ENCODE peak calls at places on chromosomes 2 and 18, in seven cellular contexts. R is dorsolateral prefrontal cortex; V is neural progenitor cell; W is CD4-positive, alpha-beta T cell; O is spleen; Y is psoas muscle; D is pancreas. I is an unnamed sample.

GRCh38 chr2:222398446-222398885 is 25.9 kb upstream of the SGPP2 start:
- DNase-seq in R (no peak), V (no peak), W (no peak), O (no peak), Y (no peak), D (no peak), I (no peak)

GRCh38 chr2:196927318-196928225 is 1.1 kb upstream of the PGAP1 start:
- DNase-seq in R (no peak), V (peak), W (peak), O (no peak), Y (no peak), D (no peak), I (peak)

GRCh38 chr2:173511357-173511756 is 156.7 kb downstream of the CDCA7 start:
- DNase-seq in R (no peak), V (no peak), W (no peak), O (no peak), Y (no peak), D (no peak), I (no peak)

GRCh38 chr18:69689081-69689759 is 258.5 kb downstream of the CD226 start:
- DNase-seq in R (no peak), V (no peak), W (no peak), O (no peak), Y (no peak), D (no peak), I (no peak)

GRCh38 chr2:74086001-74086400 is 61.7 kb downstream of the BOLA3 start:
- DNase-seq in R (no peak), V (no peak), W (no peak), O (no peak), Y (no peak), D (no peak), I (no peak)

GRCh38 chr2:178761759-178762371 is 45.4 kb downstream of the TTN start:
- DNase-seq in R (no peak), V (peak), W (no peak), O (no peak), Y (no peak), D (no peak), I (peak)

GRCh38 chr2:205633994-205634393 is 48.3 kb upstream of the NRP2 start:
- DNase-seq in R (no peak), V (no peak), W (no peak), O (no peak), Y (no peak), D (no peak), I (no peak)

GRCh38 chr2:180050246-180050645 is 43.1 kb upstream of the CWC22 start:
- DNase-seq in R (no peak), V (no peak), W (no peak), O (no peak), Y (no peak), D (no peak), I (no peak)

GRCh38 chr2:201233192-201234166 is 26.9 kb upstream of the CASP8 start:
- DNase-seq in R (no peak), V (no peak), W (peak), O (peak), Y (no peak), D (peak), I (peak)

GRCh38 chr2:42569116-42569711 is 782 bp downstream of the MTA3 start:
- DNase-seq in R (no peak), V (peak), W (no peak), O (peak), Y (peak), D (peak), I (peak)

GRCh38 chr18:42675810-42676209 is 439.7 kb downstream of the RIT2 start:
- DNase-seq in R (no peak), V (no peak), W (no peak), O (no peak), Y (no peak), D (no peak), I (no peak)

GRCh38 chr2:122421777-122422176 is 666.3 kb downstream of the TSN start:
- DNase-seq in R (no peak), V (no peak), W (no peak), O (no peak), Y (no peak), D (no peak), I (peak)

GRCh38 chr2:20627712-20628380 is 23.1 kb downstream of the HS1BP3 start:
- DNase-seq in R (peak), V (no peak), W (no peak), O (peak), Y (peak), D (no peak), I (no peak)

GRCh38 chr2:29114841-29115609 is at the start of gene CLIP4:
- DNase-seq in R (peak), V (peak), W (peak), O (peak), Y (peak), D (peak), I (peak)

GRCh38 chr2:138699421-138699820 is 80.8 kb downstream of the NXPH2 start:
- DNase-seq in R (no peak), V (no peak), W (no peak), O (no peak), Y (no peak), D (no peak), I (no peak)

GRCh38 chr2:62321890-62322289 is 126.0 kb downstream of the B3GNT2 start:
- DNase-seq in R (no peak), V (no peak), W (no peak), O (no peak), Y (no peak), D (no peak), I (no peak)

GRCh38 chr2:28419705-28420270 is 27.1 kb downstream of the FOSL2 start:
- DNase-seq in R (no peak), V (no peak), W (no peak), O (no peak), Y (peak), D (peak), I (no peak)

GRCh38 chr2:159201321-159202063 is 85.0 kb downstream of the WDSUB1 start:
- DNase-seq in R (no peak), V (no peak), W (no peak), O (peak), Y (no peak), D (no peak), I (no peak)

GRCh38 chr2:72676341-72677025 is 149.3 kb downstream of the EXOC6B start:
- DNase-seq in R (no peak), V (no peak), W (no peak), O (no peak), Y (no peak), D (no peak), I (no peak)

GRCh38 chr2:30026091-30027055 is 105.0 kb upstream of the ALK start:
- DNase-seq in R (peak), V (peak), W (no peak), O (no peak), Y (peak), D (peak), I (peak)

GRCh38 chr2:233414777-233415570 is 60.7 kb downstream of the DGKD start:
- DNase-seq in R (no peak), V (no peak), W (no peak), O (no peak), Y (peak), D (no peak), I (peak)

GRCh38 chr2:231393149-231394131 is 2.1 kb upstream of the B3GNT7 start:
- DNase-seq in R (no peak), V (peak), W (no peak), O (no peak), Y (no peak), D (no peak), I (no peak)

GRCh38 chr18:73119574-73119973 is 251.8 kb upstream of the NETO1 start:
- DNase-seq in R (no peak), V (no peak), W (no peak), O (no peak), Y (no peak), D (no peak), I (no peak)

GRCh38 chr2:46521215-46521683 is 41.9 kb downstream of the TMEM247 start:
- DNase-seq in R (no peak), V (no peak), W (no peak), O (no peak), Y (peak), D (no peak), I (no peak)

GRCh38 chr2:211014376-211014775 is 458.0 kb downstream of the CPS1 start:
- DNase-seq in R (no peak), V (no peak), W (no peak), O (no peak), Y (no peak), D (no peak), I (no peak)

GRCh38 chr2:108987111-108987510 is 1.9 kb downstream of the EDAR start:
- DNase-seq in R (no peak), V (no peak), W (no peak), O (no peak), Y (no peak), D (no peak), I (no peak)

GRCh38 chr18:13014232-13014631 is 23.1 kb downstream of the CEP192 start:
- DNase-seq in R (no peak), V (no peak), W (no peak), O (no peak), Y (no peak), D (no peak), I (no peak)

GRCh38 chr2:170026361-170026760 is 151.6 kb upstream of the MYO3B start:
- DNase-seq in R (no peak), V (no peak), W (no peak), O (no peak), Y (no peak), D (no peak), I (no peak)

GRCh38 chr2:217993817-217994459 is 8.9 kb downstream of the TNS1 start:
- DNase-seq in R (no peak), V (peak), W (peak), O (peak), Y (peak), D (peak), I (no peak)

GRCh38 chr2:123468071-123468470 is 557.0 kb upstream of the CNTNAP5 start:
- DNase-seq in R (no peak), V (no peak), W (no peak), O (no peak), Y (no peak), D (no peak), I (no peak)

GRCh38 chr2:30191107-30191506 is 40.2 kb upstream of the LBH start:
- DNase-seq in R (no peak), V (no peak), W (no peak), O (no peak), Y (no peak), D (no peak), I (no peak)

GRCh38 chr2:85712849-85713612 is 18.9 kb downstream of the GNLY start:
- DNase-seq in R (no peak), V (no peak), W (no peak), O (no peak), Y (peak), D (no peak), I (no peak)

GRCh38 chr2:188276255-188276654 is 15.4 kb upstream of the GULP1 start:
- DNase-seq in R (no peak), V (peak), W (no peak), O (no peak), Y (no peak), D (no peak), I (no peak)

GRCh38 chr2:12881952-12882351 is 165.2 kb downstream of the TRIB2 start:
- DNase-seq in R (no peak), V (no peak), W (no peak), O (no peak), Y (no peak), D (no peak), I (no peak)

GRCh38 chr2:126912201-126912600 is 13.5 kb downstream of the TEX51 start:
- DNase-seq in R (no peak), V (no peak), W (no peak), O (no peak), Y (no peak), D (no peak), I (no peak)

GRCh38 chr18:28466213-28466612 is 289.3 kb upstream of the CDH2 start:
- DNase-seq in R (no peak), V (no peak), W (no peak), O (no peak), Y (no peak), D (no peak), I (no peak)

GRCh38 chr2:111030271-111030891 is 90.3 kb upstream of the BCL2L11 start:
- DNase-seq in R (no peak), V (no peak), W (no peak), O (no peak), Y (no peak), D (no peak), I (no peak)

GRCh38 chr2:127448526-127448925 is 30.3 kb downstream of the PROC start:
- DNase-seq in R (no peak), V (no peak), W (no peak), O (no peak), Y (no peak), D (no peak), I (no peak)

GRCh38 chr2:148967484-148967883 is 71.0 kb upstream of the LYPD6B start:
- DNase-seq in R (no peak), V (peak), W (no peak), O (no peak), Y (no peak), D (no peak), I (no peak)
- TF ChIP-seq CTCF in R (peak), V (peak), W (no peak), O (no peak), Y (no peak), D (no peak), I (no peak)

GRCh38 chr2:190718652-190719526 is 70.0 kb downstream of the NAB1 start:
- DNase-seq in R (no peak), V (no peak), W (no peak), O (no peak), Y (peak), D (no peak), I (peak)

GRCh38 chr2:190716176-190716807 is 67.4 kb downstream of the NAB1 start:
- DNase-seq in R (no peak), V (no peak), W (no peak), O (no peak), Y (no peak), D (no peak), I (no peak)

GRCh38 chr2:190717764-190718651 is 69.1 kb downstream of the NAB1 start:
- DNase-seq in R (no peak), V (no peak), W (no peak), O (no peak), Y (no peak), D (no peak), I (no peak)

GRCh38 chr2:190714958-190715357 is 66.1 kb downstream of the NAB1 start:
- DNase-seq in R (no peak), V (no peak), W (no peak), O (no peak), Y (no peak), D (no peak), I (peak)

DNA sequence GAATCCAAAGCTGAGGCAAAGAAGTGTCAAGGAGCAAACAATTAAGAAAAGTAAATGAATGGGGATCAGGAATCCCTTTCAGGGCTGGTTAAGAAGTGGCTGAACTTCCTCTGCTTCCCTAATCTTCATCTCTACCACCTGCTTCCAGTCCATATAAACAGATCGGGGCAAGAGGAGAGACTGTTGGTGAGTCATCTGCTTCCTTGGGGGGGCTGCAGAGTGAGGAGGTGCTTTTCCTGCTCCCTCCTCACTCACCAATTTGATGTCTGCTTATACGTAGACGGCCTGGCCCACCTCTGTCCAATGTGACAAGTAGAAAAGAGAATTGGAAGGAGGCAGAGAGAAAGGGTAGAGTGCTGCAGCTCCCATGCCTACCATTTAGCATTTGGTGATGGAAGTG is 68.4 kb downstream of the NAB1 start:
- DNase-seq in R (no peak), V (no peak), W (no peak), O (no peak), Y (no peak), D (no peak), I (no peak)
- H3K27ac ChIP-seq in R (no peak), V (no peak), W (no peak), O (no peak), Y (no peak), D (no peak), I (no peak)

GRCh38 chr18:79317718-79318117 is 78.0 kb upstream of the NFATC1 start:
- DNase-seq in R (no peak), V (no peak), W (no peak), O (no peak), Y (no peak), D (no peak), I (no peak)
- TF ChIP-seq CTCF in R (peak), V (no peak), W (no peak), O (no peak), Y (no peak), D (no peak), I (no peak)

GRCh38 chr2:37544617-37545031 is 126.8 kb downstream of the CDC42EP3 start:
- DNase-seq in R (no peak), V (no peak), W (no peak), O (no peak), Y (no peak), D (no peak), I (no peak)
- H3K27ac ChIP-seq in R (no peak), V (no peak), W (no peak), O (no peak), Y (no peak), D (no peak), I (no peak)

GRCh38 chr2:60433021-60433596 is 120.3 kb downstream of the BCL11A start:
- DNase-seq in R (no peak), V (no peak), W (no peak), O (no peak), Y (no peak), D (no peak), I (peak)

GRCh38 chr2:60432202-60432601 is 121.3 kb downstream of the BCL11A start:
- DNase-seq in R (no peak), V (no peak), W (no peak), O (no peak), Y (no peak), D (no peak), I (no peak)

GRCh38 chr2:60426908-60427307 is 126.5 kb downstream of the BCL11A start:
- DNase-seq in R (no peak), V (no peak), W (no peak), O (no peak), Y (no peak), D (no peak), I (no peak)

GRCh38 chr2:60426341-60426740 is 127.1 kb downstream of the BCL11A start:
- DNase-seq in R (no peak), V (no peak), W (no peak), O (no peak), Y (no peak), D (no peak), I (no peak)

DNA sequence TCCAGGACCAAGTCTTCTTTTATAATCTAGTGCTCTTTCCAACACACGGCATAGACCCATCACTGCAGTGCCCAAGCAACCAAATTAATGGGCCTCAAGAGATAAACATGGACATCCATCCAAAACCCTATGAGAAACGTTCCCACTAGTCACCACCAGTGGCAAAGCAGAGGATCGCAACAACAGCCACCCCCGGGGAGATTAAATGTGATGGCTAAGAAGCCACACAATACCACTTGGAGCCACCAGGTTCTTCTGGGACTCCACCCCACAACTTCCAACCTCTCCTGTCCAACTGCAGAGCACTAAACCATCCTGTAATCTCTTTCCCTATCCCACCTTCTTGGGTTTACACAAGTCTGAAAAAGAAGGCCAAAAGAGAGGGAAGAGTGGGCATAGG is 123.8 kb downstream of the BCL11A start:
- DNase-seq in R (no peak), V (no peak), W (no peak), O (no peak), Y (no peak), D (no peak), I (no peak)
- TF ChIP-seq CTCF in R (no peak), V (no peak), W (no peak), O (no peak), Y (no peak), D (no peak), I (no peak)

GRCh38 chr2:119438128-119438656 is 6.5 kb downstream of the TMEM37 start:
- DNase-seq in R (no peak), V (no peak), W (no peak), O (no peak), Y (no peak), D (no peak), I (no peak)
- H3K27ac ChIP-seq in R (no peak), V (no peak), W (no peak), O (no peak), Y (no peak), D (no peak), I (no peak)